ENCODE peak calls at places on chromosome 17, in nine cellular contexts. E, G, R, V, W, L, O, T and I are unnamed samples.

GRCh38 chr17:74446551-74447500 is 14.9 kb downstream of the GPRC5C start:
- DNase-seq in L (no peak), V (no peak), T (no peak), E (no peak), R (no peak), W (peak), G (no peak), O (no peak), I (no peak)

GRCh38 chr17:71472809-71473789 is 647.7 kb upstream of the SOX9 start:
- DNase-seq in T (peak), G (peak), W (peak), O (no peak), R (no peak), L (peak), E (peak), V (peak), I (peak)

GRCh38 chr17:65278050-65278819 is 141.1 kb downstream of the RGS9 start:
- DNase-seq in R (no peak), V (peak), O (no peak), W (peak), T (no peak), L (peak), E (peak), G (no peak), I (no peak)

GRCh38 chr17:79950306-79950705 is 85.4 kb downstream of the TBC1D16 start:
- DNase-seq in E (no peak), W (no peak), T (no peak), L (peak), V (no peak), O (no peak), R (no peak), G (no peak), I (no peak)

GRCh38 chr17:42403150-42403549 is 14.9 kb upstream of the STAT3 start:
- DNase-seq in L (peak), O (peak), V (no peak), R (peak), E (no peak), G (no peak), T (no peak), W (no peak), I (peak)

GRCh38 chr17:74179576-74179975 is 23.9 kb upstream of the RPL38 start:
- DNase-seq in R (no peak), G (no peak), V (no peak), L (no peak), T (no peak), E (no peak), W (no peak), O (no peak), I (no peak)

GRCh38 chr17:59381716-59382570 is 50.5 kb downstream of the YPEL2 start:
- DNase-seq in E (no peak), L (no peak), V (no peak), G (no peak), O (no peak), W (peak), T (no peak), R (no peak), I (no peak)

GRCh38 chr17:4534515-4534914 is 20.7 kb downstream of the MYBBP1A start:
- DNase-seq in G (no peak), R (no peak), L (no peak), T (no peak), E (no peak), W (no peak), O (no peak), V (no peak), I (no peak)

GRCh38 chr17:13885953-13886889 is 183.1 kb upstream of the COX10 start:
- DNase-seq in E (no peak), R (no peak), W (peak), L (no peak), G (no peak), T (no peak), V (peak), O (no peak), I (no peak)

GRCh38 chr17:77451894-77452852 is 311.4 kb downstream of the SEC14L1 start:
- DNase-seq in W (peak), E (peak), T (no peak), G (no peak), V (peak), R (no peak), O (no peak), L (peak), I (no peak)

GRCh38 chr17:30921544-30922196 is at the start of gene ADAP2:
- DNase-seq in R (no peak), V (no peak), W (peak), O (no peak), E (no peak), L (peak), T (no peak), G (no peak), I (peak)
- TF ChIP-seq CTCF in R (no peak), V (no peak), W (no peak), O (no peak), E (no peak), L (no peak), T (no peak), G (no peak), I (no peak)

GRCh38 chr17:17876959-17877547 is 40.3 kb upstream of the SREBF1 start:
- DNase-seq in R (no peak), L (no peak), E (peak), T (no peak), W (peak), O (no peak), V (peak), G (no peak), I (no peak)
- TF ChIP-seq CTCF in R (no peak), L (no peak), E (no peak), T (no peak), W (no peak), O (no peak), V (no peak), G (no peak), I (no peak)

GRCh38 chr17:5741810-5742209 is 157.5 kb upstream of the NLRP1 start:
- DNase-seq in R (no peak), G (no peak), V (no peak), L (no peak), E (no peak), T (no peak), W (no peak), O (no peak), I (no peak)

GRCh38 chr17:5747964-5748363 is 163.7 kb upstream of the NLRP1 start:
- DNase-seq in R (no peak), E (no peak), G (no peak), V (no peak), W (no peak), T (no peak), O (no peak), L (no peak), I (no peak)

GRCh38 chr17:5745091-5745820 is 160.9 kb upstream of the NLRP1 start:
- DNase-seq in G (no peak), V (no peak), W (no peak), O (no peak), T (no peak), R (no peak), E (no peak), L (no peak), I (no peak)

GRCh38 chr17:5747276-5747675 is 163.0 kb upstream of the NLRP1 start:
- DNase-seq in R (no peak), E (no peak), G (no peak), W (no peak), L (no peak), T (no peak), O (no peak), V (no peak), I (no peak)
- TF ChIP-seq CTCF in R (no peak), E (peak), G (no peak), W (no peak), L (peak), T (peak), O (no peak), V (no peak), I (no peak)

DNA sequence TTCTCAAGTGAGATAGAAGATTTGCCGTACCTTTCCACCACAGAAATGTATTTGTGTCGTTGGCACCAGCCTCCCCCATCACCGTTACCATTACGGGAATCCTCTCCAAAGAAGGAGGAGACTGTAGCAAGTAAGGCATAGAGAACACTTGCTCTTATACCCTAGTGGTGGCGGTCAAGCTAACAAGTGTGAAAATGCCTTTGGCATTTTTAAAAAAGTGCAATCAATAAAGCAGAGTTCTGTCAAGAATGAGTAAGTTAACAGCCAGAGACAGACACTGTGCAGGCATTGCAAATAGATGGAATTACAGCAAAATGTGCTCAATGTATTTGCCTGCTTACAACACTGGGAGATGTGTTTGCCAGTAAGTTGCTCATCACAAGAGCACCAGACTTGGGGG is 7.7 kb downstream of the MSL1 start:
- DNase-seq in W (no peak), R (no peak), O (no peak), G (no peak), L (peak), E (no peak), V (no peak), T (no peak), I (no peak)
- TF ChIP-seq CTCF in W (no peak), R (no peak), O (no peak), G (no peak), L (no peak), E (peak), V (no peak), T (no peak), I (no peak)

DNA sequence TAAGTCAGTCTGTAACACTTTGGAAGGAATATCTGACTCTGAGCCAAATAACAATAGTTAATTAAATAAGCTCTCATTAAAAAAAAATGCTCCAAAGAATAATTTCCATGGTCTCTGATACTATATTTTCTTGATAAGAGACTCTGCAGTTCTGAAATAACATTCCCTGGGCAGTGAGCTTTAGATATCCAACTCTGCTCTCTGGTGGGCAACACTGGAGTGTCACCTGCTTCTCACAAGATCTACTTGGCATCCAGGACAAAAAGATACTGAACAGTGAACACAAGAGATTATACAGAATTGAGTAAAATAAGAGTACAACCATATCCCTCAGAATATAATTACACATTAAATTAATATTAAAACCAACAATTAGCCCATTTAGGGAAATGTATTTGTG is 13.7 kb downstream of the BLMH start:
- DNase-seq in E (peak), G (no peak), R (no peak), V (peak), O (no peak), T (no peak), L (peak), W (peak), I (no peak)
- TF ChIP-seq CTCF in E (peak), G (peak), R (peak), V (peak), O (peak), T (no peak), L (peak), W (peak), I (no peak)

GRCh38 chr17:82915010-82915696 is 75.3 kb upstream of the ZNF750 start:
- DNase-seq in T (no peak), G (no peak), V (no peak), L (peak), E (no peak), O (no peak), W (no peak), R (no peak), I (peak)

GRCh38 chr17:82915697-82916027 is 75.8 kb upstream of the ZNF750 start:
- DNase-seq in V (no peak), R (no peak), O (no peak), L (no peak), W (no peak), E (no peak), G (no peak), T (no peak), I (no peak)

GRCh38 chr17:82918508-82918907 is 78.7 kb upstream of the ZNF750 start:
- DNase-seq in V (no peak), E (no peak), G (no peak), R (no peak), T (no peak), O (no peak), L (no peak), W (no peak), I (no peak)

GRCh38 chr17:82920150-82920549 is 80.3 kb upstream of the ZNF750 start:
- DNase-seq in W (no peak), L (no peak), O (no peak), V (no peak), G (no peak), R (no peak), E (no peak), T (no peak), I (no peak)

DNA sequence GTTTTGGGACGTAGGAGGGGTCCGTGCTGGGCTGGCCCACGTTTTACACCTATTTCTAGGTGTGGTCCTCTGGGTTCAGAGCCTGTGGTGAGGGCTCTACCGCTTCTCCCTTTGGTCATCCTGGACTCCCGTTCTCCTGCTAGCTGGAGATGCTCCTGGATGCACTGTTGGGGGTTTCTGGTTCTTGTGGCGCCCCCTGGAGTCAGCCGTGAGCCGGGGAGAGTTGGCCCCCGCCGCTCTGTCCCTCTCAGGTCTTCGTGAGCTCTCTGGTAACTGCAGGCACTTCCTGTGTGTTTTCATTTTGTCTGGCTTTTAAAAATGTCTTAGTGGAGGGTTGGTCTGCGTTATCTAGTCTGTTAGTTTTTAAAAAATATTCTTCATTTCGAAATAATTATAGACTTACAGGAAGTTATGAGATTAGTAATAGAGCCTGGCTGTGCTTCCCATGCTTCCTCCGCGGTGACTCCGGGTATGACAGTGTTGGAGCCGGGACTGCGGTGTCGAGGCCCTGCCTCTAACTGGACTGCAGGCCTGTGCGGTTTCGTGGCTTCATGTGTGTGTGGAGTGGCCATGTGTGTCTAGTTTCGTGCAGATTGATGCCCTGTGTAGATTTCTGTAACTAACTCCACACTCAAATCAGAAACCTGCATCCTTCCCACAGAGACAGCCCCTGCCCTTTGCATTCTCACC is 78.0 kb upstream of the ZNF750 start:
- DNase-seq in T (no peak), V (no peak), E (peak), R (peak), W (no peak), G (no peak), L (peak), O (peak), I (no peak)
- TF ChIP-seq CTCF in T (peak), V (peak), E (peak), R (peak), W (peak), G (peak), L (peak), O (peak), I (no peak)

GRCh38 chr17:75891605-75892555 is 4.9 kb downstream of the TRIM65 start:
- DNase-seq in V (no peak), L (no peak), G (no peak), T (no peak), R (no peak), E (no peak), W (no peak), O (no peak), I (no peak)
- TF ChIP-seq CTCF in V (no peak), L (no peak), G (no peak), T (no peak), R (no peak), E (no peak), W (no peak), O (no peak), I (no peak)